ENCODE peak calls at places on chromosomes 7 and 10, in eight cellular contexts. D, R, Z, H, V, F, N and E are unnamed samples.

GRCh38 chr10:5546891-5547683 is 22.3 kb downstream of the CALML3 start:
- DNase-seq in D (no peak), R (no peak), Z (peak), H (no peak), V (no peak), F (no peak), N (no peak), E (no peak)

GRCh38 chr10:44034946-44035345 is 350.0 kb downstream of the CXCL12 start:
- DNase-seq in D (no peak), R (no peak), Z (no peak), H (no peak), V (no peak), F (no peak), N (no peak), E (no peak)

GRCh38 chr10:104089621-104090020 is 3.9 kb upstream of the COL17A1 start:
- DNase-seq in D (no peak), R (no peak), Z (peak), H (no peak), V (no peak), F (no peak), N (no peak), E (no peak)

GRCh38 chr10:43041422-43042342 is 35.2 kb upstream of the RET start:
- DNase-seq in D (no peak), R (no peak), Z (no peak), H (no peak), V (no peak), F (no peak), N (no peak), E (no peak)

GRCh38 chr10:58157076-58157766 is 110.5 kb downstream of the IPMK start:
- DNase-seq in D (peak), R (no peak), Z (peak), H (peak), V (no peak), F (no peak), N (no peak), E (no peak)

GRCh38 chr7:23234569-23235296 is 11.8 kb upstream of the GPNMB start:
- DNase-seq in D (no peak), R (no peak), Z (no peak), H (no peak), V (no peak), F (no peak), N (no peak), E (no peak)

GRCh38 chr7:47833211-47833610 is 115.1 kb downstream of the PKD1L1 start:
- DNase-seq in D (no peak), R (no peak), Z (no peak), H (no peak), V (peak), F (no peak), N (no peak), E (no peak)

GRCh38 chr10:73858750-73859439 is 15.5 kb downstream of the CAMK2G start:
- DNase-seq in D (no peak), R (no peak), Z (no peak), H (no peak), V (no peak), F (no peak), N (no peak), E (no peak)

GRCh38 chr10:95478935-95479334 is 82.2 kb downstream of the SORBS1 start:
- DNase-seq in D (no peak), R (no peak), Z (no peak), H (no peak), V (no peak), F (no peak), N (no peak), E (no peak)

GRCh38 chr10:21300546-21300945 is 224.9 kb downstream of the SKIDA1 start:
- DNase-seq in D (no peak), R (no peak), Z (no peak), H (no peak), V (no peak), F (no peak), N (no peak), E (no peak)